ENCODE peak calls at places on chromosomes 2 and 18, in ten cellular contexts. D is mucosa of descending colon; T is tibial artery; W is cardiac fibroblast; B is mammary epithelial cell; M is neural progenitor cell; S is CD8-positive, alpha-beta T cell; C is stomach; F is heart left ventricle; E is AG10803. V is an unnamed sample.

GRCh38 chr2:203694186-203694585 is 12.3 kb upstream of the CD28 start:
- DNase-seq in D (no peak), T (no peak), W (no peak), B (no peak), M (no peak), S (no peak), C (no peak), F (no peak), E (no peak), V (no peak)

GRCh38 chr2:189213226-189213625 is 33.7 kb upstream of the COL5A2 start:
- DNase-seq in D (no peak), T (no peak), W (peak), B (no peak), M (no peak), S (no peak), C (no peak), F (no peak), E (no peak), V (peak)

GRCh38 chr18:9380101-9380500 is 45.5 kb downstream of the TWSG1 start:
- DNase-seq in D (no peak), T (no peak), W (no peak), B (no peak), M (no peak), S (no peak), C (no peak), F (no peak), E (peak), V (peak)

GRCh38 chr2:119827866-119828507 is 68.3 kb downstream of the PTPN4 start:
- DNase-seq in D (no peak), T (no peak), W (peak), B (no peak), M (no peak), S (peak), C (no peak), F (no peak), E (no peak), V (peak)

GRCh38 chr2:101396352-101396717 is 9.0 kb upstream of the CREG2 start:
- DNase-seq in D (no peak), T (no peak), W (peak), B (peak), M (no peak), S (no peak), C (no peak), F (no peak), E (peak), V (peak)

GRCh38 chr18:77133920-77134496 is 1.4 kb upstream of the MBP start:
- DNase-seq in D (peak), T (no peak), W (no peak), B (no peak), M (peak), S (no peak), C (no peak), F (peak), E (peak), V (peak)

GRCh38 chr2:2747797-2748301 is 416.8 kb upstream of the MYT1L start:
- DNase-seq in D (no peak), T (no peak), W (no peak), B (peak), M (no peak), S (no peak), C (no peak), F (peak), E (no peak), V (no peak)

GRCh38 chr2:231682546-231683291 is 25.6 kb upstream of the PTMA start:
- DNase-seq in D (no peak), T (no peak), W (no peak), B (no peak), M (peak), S (no peak), C (no peak), F (peak), E (no peak), V (no peak)

GRCh38 chr2:37795938-37796337 is 124.5 kb upstream of the CDC42EP3 start:
- DNase-seq in D (no peak), T (no peak), W (peak), B (peak), M (no peak), S (no peak), C (no peak), F (no peak), E (peak), V (peak)

GRCh38 chr18:79950440-79951341 is 762 bp downstream of the SLC66A2 start:
- DNase-seq in D (peak), T (peak), W (peak), B (peak), M (peak), S (no peak), C (peak), F (peak), E (peak), V (no peak)

GRCh38 chr2:99488999-99489757 is 639 bp downstream of the REV1 start:
- DNase-seq in D (peak), T (peak), W (peak), B (peak), M (peak), S (peak), C (peak), F (peak), E (peak), V (peak)

GRCh38 chr2:54386585-54386984 is 69.5 kb upstream of the SPTBN1 start:
- DNase-seq in D (no peak), T (no peak), W (no peak), B (no peak), M (no peak), S (no peak), C (no peak), F (no peak), E (no peak), V (no peak)

GRCh38 chr2:15425707-15426106 is 135.4 kb downstream of the NBAS start:
- DNase-seq in D (peak), T (no peak), W (no peak), B (no peak), M (peak), S (no peak), C (no peak), F (no peak), E (no peak), V (no peak)

GRCh38 chr2:59594671-59595222 is 958.7 kb downstream of the BCL11A start:
- DNase-seq in D (no peak), T (no peak), W (no peak), B (no peak), M (no peak), S (no peak), C (no peak), F (no peak), E (no peak), V (no peak)

GRCh38 chr2:64404002-64404731 is 49.8 kb upstream of the LGALSL start:
- DNase-seq in D (peak), T (peak), W (peak), B (no peak), M (peak), S (no peak), C (peak), F (peak), E (peak), V (peak)

GRCh38 chr18:61731693-61732376 is 161.0 kb downstream of the RNF152 start:
- DNase-seq in D (no peak), T (peak), W (peak), B (no peak), M (no peak), S (no peak), C (no peak), F (no peak), E (peak), V (peak)

GRCh38 chr2:10814142-10814541 is 1.6 kb upstream of the PDIA6 start:
- DNase-seq in D (no peak), T (no peak), W (no peak), B (no peak), M (no peak), S (no peak), C (no peak), F (no peak), E (no peak), V (no peak)

GRCh38 chr2:10813085-10813748 is 632 bp upstream of the PDIA6 start:
- DNase-seq in D (no peak), T (no peak), W (no peak), B (no peak), M (no peak), S (no peak), C (no peak), F (no peak), E (no peak), V (peak)

GRCh38 chr2:10811552-10811951 is 1.0 kb downstream of the PDIA6 start:
- DNase-seq in D (no peak), T (no peak), W (peak), B (no peak), M (peak), S (no peak), C (no peak), F (no peak), E (peak), V (peak)

GRCh38 chr2:10812362-10813084 is at the start of gene PDIA6:
- DNase-seq in D (peak), T (peak), W (peak), B (peak), M (peak), S (peak), C (peak), F (peak), E (peak), V (peak)

GRCh38 chr2:10810175-10811161 is 2.1 kb downstream of the PDIA6 start:
- DNase-seq in D (no peak), T (no peak), W (peak), B (peak), M (no peak), S (no peak), C (no peak), F (no peak), E (peak), V (peak)
- H3K4me3 ChIP-seq in D (no peak), T (peak), W (peak), B (peak), M (peak), S (no peak), C (peak), F (peak), E (peak), V (peak)

GRCh38 chr2:197804758-197805597 is 585 bp downstream of the PLCL1 start:
- DNase-seq in D (peak), T (peak), W (peak), B (no peak), M (peak), S (peak), C (no peak), F (peak), E (peak), V (peak)
- TF ChIP-seq CTCF in D (no peak), T (no peak), W (no peak), B (no peak), M (no peak), S (peak), C (peak), F (peak), E (no peak), V (no peak)

GRCh38 chr2:217998926-217999633 is 3.7 kb downstream of the TNS1 start:
- DNase-seq in D (no peak), T (no peak), W (no peak), B (no peak), M (no peak), S (no peak), C (no peak), F (no peak), E (peak), V (no peak)
- H3K4me3 ChIP-seq in D (no peak), T (no peak), W (no peak), B (no peak), M (no peak), S (no peak), C (no peak), F (no peak), E (peak), V (peak)

DNA sequence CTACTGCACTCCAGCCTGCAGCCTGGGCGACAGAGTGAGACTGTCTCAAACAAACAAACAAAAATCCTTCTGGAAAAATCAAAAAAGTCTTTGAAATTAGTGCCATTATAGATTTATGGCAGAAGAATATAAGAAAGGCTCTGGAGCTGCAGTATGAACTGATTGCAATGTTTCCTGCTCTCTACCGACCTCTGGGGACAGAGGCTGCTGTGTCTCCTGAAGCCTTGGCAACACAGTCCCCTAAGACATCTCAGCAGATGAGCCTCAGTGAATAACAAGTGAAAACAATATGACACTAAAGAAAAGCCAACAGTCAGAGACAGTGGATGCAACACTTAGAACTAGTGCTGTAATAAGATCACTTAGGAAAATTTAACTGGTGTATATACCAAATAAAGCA is 494.9 kb upstream of the LRATD1 start:
- DNase-seq in D (peak), T (no peak), W (peak), B (no peak), M (peak), S (no peak), C (no peak), F (no peak), E (no peak), V (no peak)
- TF ChIP-seq CTCF in D (no peak), T (no peak), W (peak), B (peak), M (peak), S (no peak), C (no peak), F (no peak), E (no peak), V (no peak)

GRCh38 chr2:113806217-113806913 is 49.9 kb upstream of the SLC35F5 start:
- DNase-seq in D (peak), T (no peak), W (no peak), B (no peak), M (no peak), S (no peak), C (no peak), F (no peak), E (peak), V (no peak)

GRCh38 chr2:113812204-113812603 is 55.8 kb upstream of the SLC35F5 start:
- DNase-seq in D (no peak), T (no peak), W (no peak), B (no peak), M (no peak), S (no peak), C (no peak), F (no peak), E (peak), V (peak)

GRCh38 chr2:113807634-113808196 is 51.3 kb upstream of the SLC35F5 start:
- DNase-seq in D (no peak), T (no peak), W (no peak), B (no peak), M (no peak), S (no peak), C (no peak), F (no peak), E (no peak), V (no peak)

GRCh38 chr2:113809076-113809475 is 52.6 kb upstream of the SLC35F5 start:
- DNase-seq in D (no peak), T (no peak), W (no peak), B (no peak), M (no peak), S (no peak), C (no peak), F (no peak), E (no peak), V (no peak)
- H3K4me3 ChIP-seq in D (no peak), T (no peak), W (no peak), B (no peak), M (no peak), S (no peak), C (no peak), F (no peak), E (no peak), V (no peak)

V was measured in fibroblast of the aortic adventitia.